ENCODE peak calls at places on chromosome 20, in nine cellular contexts. D, V, O, X, C, B, F, I and S are unnamed samples.

GRCh38 chr20:40748182-40748581 is 59.1 kb upstream of the MAFB start:
- DNase-seq in O (no peak), C (no peak), I (no peak), F (no peak), B (no peak), V (no peak), X (no peak), D (no peak), S (no peak)

GRCh38 chr20:25204550-25205276 is 9.2 kb downstream of the ENTPD6 start:
- DNase-seq in X (no peak), C (no peak), I (no peak), B (no peak), D (no peak), F (no peak), O (no peak), V (no peak), S (no peak)

GRCh38 chr20:46430921-46431712 is 24.7 kb upstream of the ELMO2 start:
- DNase-seq in D (no peak), C (no peak), F (no peak), X (no peak), I (no peak), V (no peak), B (no peak), O (no peak), S (no peak)

GRCh38 chr20:61320617-61321200 is 68.6 kb downstream of the CDH4 start:
- DNase-seq in O (no peak), C (no peak), X (no peak), I (no peak), F (no peak), V (no peak), D (no peak), B (no peak), S (no peak)

GRCh38 chr20:53036992-53037391 is 64.8 kb downstream of the TSHZ2 start:
- DNase-seq in X (no peak), F (no peak), V (no peak), C (no peak), D (no peak), B (no peak), O (no peak), I (no peak), S (no peak)

GRCh38 chr20:20888273-20888656 is 175.8 kb upstream of the RALGAPA2 start:
- DNase-seq in X (no peak), D (no peak), B (no peak), O (no peak), I (no peak), F (no peak), V (no peak), C (no peak), S (no peak)

GRCh38 chr20:17617212-17617867 is 47.5 kb downstream of the DSTN start:
- DNase-seq in C (no peak), I (no peak), V (peak), D (peak), O (peak), X (no peak), B (no peak), F (peak), S (peak)

GRCh38 chr20:48716086-48716485 is 111.7 kb downstream of the PREX1 start:
- DNase-seq in V (no peak), F (no peak), O (no peak), D (no peak), I (no peak), X (no peak), B (no peak), C (no peak), S (no peak)

GRCh38 chr20:42197599-42197998 is 579.4 kb upstream of the CHD6 start:
- DNase-seq in B (no peak), D (no peak), I (no peak), X (no peak), V (no peak), F (no peak), O (no peak), C (no peak), S (no peak)

GRCh38 chr20:59644371-59644939 is 40.1 kb downstream of the PHACTR3 start:
- DNase-seq in C (no peak), F (no peak), B (no peak), I (no peak), X (no peak), V (peak), D (no peak), O (no peak), S (no peak)

GRCh38 chr20:46990017-46990810 is 95.6 kb downstream of the EYA2 start:
- DNase-seq in V (no peak), O (no peak), B (no peak), I (peak), X (no peak), C (no peak), F (no peak), D (no peak), S (no peak)

GRCh38 chr20:47648943-47649342 is 136.3 kb downstream of the SULF2 start:
- DNase-seq in F (no peak), O (peak), I (no peak), V (no peak), C (no peak), X (no peak), D (no peak), B (no peak), S (no peak)

GRCh38 chr20:40587038-40587437 is 102.0 kb downstream of the MAFB start:
- DNase-seq in V (no peak), F (no peak), I (no peak), C (no peak), B (no peak), O (no peak), D (no peak), X (no peak), S (no peak)

GRCh38 chr20:2387180-2387577 is 6.5 kb downstream of the TGM6 start:
- DNase-seq in V (peak), D (peak), I (peak), C (no peak), O (peak), B (no peak), X (no peak), F (peak), S (no peak)

GRCh38 chr20:24339179-24339578 is 130.2 kb upstream of the SYNDIG1 start:
- DNase-seq in D (no peak), I (peak), V (no peak), B (no peak), C (peak), O (no peak), X (peak), F (no peak), S (no peak)

GRCh38 chr20:17617868-17618672 is 48.2 kb downstream of the DSTN start:
- DNase-seq in D (no peak), F (no peak), V (peak), I (no peak), X (no peak), O (no peak), C (no peak), B (no peak), S (no peak)

GRCh38 chr20:37846573-37846972 is 56.4 kb upstream of the VSTM2L start:
- DNase-seq in I (no peak), D (no peak), C (no peak), F (no peak), O (peak), B (no peak), V (no peak), X (no peak), S (no peak)

GRCh38 chr20:22473293-22473692 is 111.1 kb downstream of the FOXA2 start:
- DNase-seq in O (no peak), V (no peak), X (no peak), C (no peak), D (no peak), I (no peak), B (no peak), F (no peak), S (no peak)

GRCh38 chr20:496126-496696 is 33.9 kb upstream of the TBC1D20 start:
- DNase-seq in O (no peak), B (no peak), X (no peak), V (no peak), D (no peak), I (no peak), F (peak), C (no peak), S (peak)

GRCh38 chr20:40815156-40816038 is 126.4 kb upstream of the MAFB start:
- DNase-seq in F (no peak), C (no peak), B (no peak), I (no peak), X (no peak), D (no peak), V (peak), O (peak), S (no peak)

GRCh38 chr20:62289898-62290297 is 12.9 kb upstream of the ADRM1 start:
- DNase-seq in B (no peak), O (no peak), F (no peak), I (no peak), V (no peak), C (no peak), D (no peak), X (no peak), S (no peak)

GRCh38 chr20:35055445-35056276 is 36.9 kb downstream of the TRPC4AP start:
- DNase-seq in O (no peak), X (no peak), D (no peak), C (peak), F (peak), I (no peak), V (no peak), B (no peak), S (peak)

GRCh38 chr20:18287915-18288747 is at the start of gene ZNF133:
- DNase-seq in B (peak), O (peak), C (peak), F (peak), X (peak), I (peak), D (peak), V (peak), S (peak)

GRCh38 chr20:46366826-46367225 is 39.6 kb downstream of the ELMO2 start:
- DNase-seq in B (no peak), I (no peak), V (no peak), O (no peak), X (no peak), D (no peak), F (no peak), C (no peak), S (no peak)

GRCh38 chr20:53146201-53146891 is 174.2 kb downstream of the TSHZ2 start:
- DNase-seq in D (no peak), V (no peak), I (no peak), O (no peak), X (no peak), C (no peak), F (no peak), B (no peak), S (no peak)

GRCh38 chr20:46353506-46354206 is 45.4 kb upstream of the CDH22 start:
- DNase-seq in F (no peak), C (no peak), O (no peak), X (no peak), B (no peak), D (no peak), V (no peak), I (no peak), S (no peak)

GRCh38 chr20:38864662-38865061 is 59.2 kb downstream of the PPP1R16B start:
- DNase-seq in D (no peak), I (no peak), C (no peak), V (peak), X (no peak), B (no peak), O (no peak), F (no peak), S (no peak)

GRCh38 chr20:36830791-36831691 is 44.9 kb upstream of the TLDC2 start:
- DNase-seq in B (no peak), O (no peak), V (peak), X (peak), D (no peak), C (no peak), F (peak), I (no peak), S (peak)

GRCh38 chr20:25148181-25148981 is 47.1 kb upstream of the ENTPD6 start:
- DNase-seq in I (peak), X (peak), F (peak), O (peak), C (no peak), V (peak), D (no peak), B (no peak), S (peak)

GRCh38 chr20:36862857-36863668 is 12.9 kb upstream of the TLDC2 start:
- DNase-seq in O (peak), X (no peak), C (no peak), F (no peak), I (no peak), B (no peak), D (no peak), V (no peak), S (no peak)

GRCh38 chr20:35085477-35086225 is 7.0 kb downstream of the TRPC4AP start:
- DNase-seq in C (no peak), F (no peak), O (no peak), V (no peak), I (no peak), B (no peak), X (no peak), D (no peak), S (no peak)

GRCh38 chr20:840858-841567 is 7.5 kb downstream of the FAM110A start:
- DNase-seq in V (no peak), X (no peak), O (peak), I (no peak), B (no peak), C (no peak), D (no peak), F (no peak), S (no peak)

GRCh38 chr20:24992420-24993205 is at the start of gene APMAP:
- DNase-seq in F (peak), O (peak), D (peak), I (peak), V (peak), B (peak), X (peak), C (peak), S (peak)

GRCh38 chr20:7193681-7194080 is 426.2 kb downstream of the BMP2 start:
- DNase-seq in O (no peak), I (no peak), B (no peak), F (no peak), X (peak), C (no peak), D (no peak), V (no peak), S (no peak)

GRCh38 chr20:20568604-20569205 is 143.7 kb downstream of the RALGAPA2 start:
- DNase-seq in C (no peak), I (peak), O (peak), V (no peak), B (no peak), X (peak), F (peak), D (peak), S (peak)

GRCh38 chr20:57464642-57465211 is 60.2 kb downstream of the CTCFL start:
- DNase-seq in C (no peak), V (no peak), D (peak), B (no peak), F (peak), X (no peak), O (no peak), I (peak), S (peak)

GRCh38 chr20:58603656-58604184 is 47.4 kb upstream of the STX16 start:
- DNase-seq in I (no peak), X (peak), C (peak), O (no peak), F (no peak), V (no peak), D (no peak), B (no peak), S (no peak)

GRCh38 chr20:62274332-62275262 is 28.2 kb upstream of the ADRM1 start:
- DNase-seq in B (peak), I (no peak), C (no peak), D (no peak), O (no peak), F (peak), V (no peak), X (no peak), S (peak)

GRCh38 chr20:62186887-62187866 is 4.3 kb downstream of the MTG2 start:
- DNase-seq in V (no peak), D (no peak), I (no peak), X (no peak), O (no peak), F (peak), C (no peak), B (no peak), S (peak)

GRCh38 chr20:50624351-50625016 is 66.9 kb downstream of the RIPOR3 start:
- DNase-seq in O (no peak), V (no peak), I (peak), D (peak), X (no peak), C (no peak), F (no peak), B (peak), S (no peak)
- H3K4me3 ChIP-seq in O (no peak), V (no peak), I (no peak), D (no peak), X (no peak), C (no peak), F (no peak), B (no peak), S (no peak)

GRCh38 chr20:19407731-19408130 is 195.3 kb downstream of the SLC24A3 start:
- DNase-seq in X (no peak), D (no peak), C (peak), O (no peak), B (no peak), V (no peak), I (peak), F (no peak), S (no peak)

GRCh38 chr20:19405958-19406357 is 193.5 kb downstream of the SLC24A3 start:
- DNase-seq in X (no peak), F (no peak), O (no peak), C (no peak), I (no peak), D (no peak), B (no peak), V (no peak), S (no peak)

GRCh38 chr20:19404836-19405235 is 192.4 kb downstream of the SLC24A3 start:
- DNase-seq in C (no peak), V (no peak), O (no peak), D (no peak), X (no peak), I (no peak), F (no peak), B (no peak), S (peak)

GRCh38 chr20:19408971-19409370 is 196.5 kb downstream of the SLC24A3 start:
- DNase-seq in V (no peak), C (no peak), B (no peak), F (no peak), O (no peak), D (no peak), I (peak), X (no peak), S (no peak)

GRCh38 chr20:19406371-19406770 is 193.9 kb downstream of the SLC24A3 start:
- DNase-seq in V (no peak), F (no peak), B (no peak), O (no peak), C (no peak), X (no peak), D (no peak), I (peak), S (no peak)
- TF ChIP-seq CTCF in V (no peak), F (no peak), B (no peak), O (no peak), C (no peak), X (no peak), D (no peak), I (no peak), S (no peak)

GRCh38 chr20:51487525-51488279 is 54.8 kb downstream of the NFATC2 start:
- DNase-seq in B (peak), D (peak), V (no peak), F (peak), C (no peak), I (peak), X (peak), O (no peak), S (peak)
- H3K4me3 ChIP-seq in B (peak), D (no peak), V (no peak), F (no peak), C (no peak), I (peak), X (no peak), O (no peak), S (no peak)

GRCh38 chr20:43985608-43986316 is 71.1 kb downstream of the TOX2 start:
- DNase-seq in D (no peak), C (no peak), B (no peak), V (no peak), F (no peak), X (no peak), O (peak), I (no peak), S (no peak)
- TF ChIP-seq CTCF in D (no peak), C (no peak), B (no peak), V (no peak), F (no peak), X (no peak), O (peak), I (no peak), S (no peak)

GRCh38 chr20:63359164-63359934 is 1.8 kb downstream of the CHRNA4 start:
- DNase-seq in O (no peak), C (no peak), X (no peak), D (no peak), V (no peak), F (no peak), B (no peak), I (no peak), S (no peak)

GRCh38 chr20:63361507-63362425 is 617 bp upstream of the CHRNA4 start:
- DNase-seq in B (no peak), X (no peak), V (no peak), C (no peak), I (no peak), F (no peak), D (no peak), O (peak), S (no peak)

GRCh38 chr20:63359937-63360849 is 956 bp downstream of the CHRNA4 start:
- DNase-seq in D (no peak), F (no peak), C (no peak), O (no peak), X (no peak), I (no peak), B (no peak), V (no peak), S (no peak)

GRCh38 chr20:63362426-63363009 is 1.4 kb upstream of the CHRNA4 start:
- DNase-seq in F (no peak), X (no peak), I (no peak), D (no peak), O (no peak), C (no peak), V (no peak), B (no peak), S (no peak)

DNA sequence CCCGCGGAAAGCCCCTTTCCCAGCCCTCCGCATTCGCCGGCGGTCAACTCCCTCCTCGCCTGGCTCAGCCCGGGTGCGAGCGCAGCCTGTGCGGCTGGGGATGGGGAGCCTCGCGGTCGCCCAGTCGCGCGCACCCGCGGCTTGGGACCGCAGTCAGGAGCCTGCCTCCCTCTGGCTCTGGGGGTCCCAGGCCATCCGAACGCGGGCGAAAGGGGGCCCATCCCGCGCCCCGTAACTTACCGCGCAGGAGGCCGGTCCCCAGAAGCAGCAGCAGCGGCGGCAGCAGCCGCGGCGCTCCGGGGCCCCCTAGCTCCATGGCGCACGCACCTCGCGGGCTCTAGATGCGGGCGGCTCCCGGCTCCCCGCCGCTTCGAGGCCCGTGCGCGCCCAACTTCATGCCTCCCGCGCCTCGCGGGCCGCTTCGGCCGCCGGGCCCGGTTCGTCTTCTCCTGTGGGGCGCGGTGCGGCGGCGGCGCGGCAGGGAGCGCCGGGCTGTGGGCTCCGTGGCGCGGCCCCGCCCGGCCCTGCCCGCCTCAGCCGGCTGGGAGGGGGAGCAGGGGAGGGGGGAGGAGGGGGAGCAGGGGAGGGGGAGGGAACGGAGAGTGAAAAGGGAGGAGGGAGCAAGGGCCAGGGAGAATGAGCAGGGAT is at the start of gene CHRNA4:
- DNase-seq in X (no peak), C (no peak), I (no peak), D (peak), B (no peak), O (peak), F (no peak), V (no peak), S (no peak)
- H3K4me3 ChIP-seq in X (no peak), C (no peak), I (no peak), D (peak), B (no peak), O (no peak), F (peak), V (peak), S (no peak)

GRCh38 chr20:10648651-10649050 is 25.1 kb downstream of the JAG1 start:
- DNase-seq in D (no peak), O (no peak), X (no peak), V (peak), F (peak), I (no peak), B (peak), C (no peak), S (peak)

GRCh38 chr20:10646006-10646405 is 27.8 kb downstream of the JAG1 start:
- DNase-seq in X (no peak), O (no peak), I (no peak), D (no peak), B (no peak), C (no peak), F (no peak), V (no peak), S (no peak)

GRCh38 chr20:10647471-10647870 is 26.3 kb downstream of the JAG1 start:
- DNase-seq in X (no peak), V (peak), C (no peak), B (no peak), I (no peak), D (no peak), O (peak), F (no peak), S (no peak)

GRCh38 chr20:10647909-10648308 is 25.9 kb downstream of the JAG1 start:
- DNase-seq in B (no peak), I (no peak), V (peak), X (no peak), C (no peak), O (no peak), D (no peak), F (no peak), S (no peak)

DNA sequence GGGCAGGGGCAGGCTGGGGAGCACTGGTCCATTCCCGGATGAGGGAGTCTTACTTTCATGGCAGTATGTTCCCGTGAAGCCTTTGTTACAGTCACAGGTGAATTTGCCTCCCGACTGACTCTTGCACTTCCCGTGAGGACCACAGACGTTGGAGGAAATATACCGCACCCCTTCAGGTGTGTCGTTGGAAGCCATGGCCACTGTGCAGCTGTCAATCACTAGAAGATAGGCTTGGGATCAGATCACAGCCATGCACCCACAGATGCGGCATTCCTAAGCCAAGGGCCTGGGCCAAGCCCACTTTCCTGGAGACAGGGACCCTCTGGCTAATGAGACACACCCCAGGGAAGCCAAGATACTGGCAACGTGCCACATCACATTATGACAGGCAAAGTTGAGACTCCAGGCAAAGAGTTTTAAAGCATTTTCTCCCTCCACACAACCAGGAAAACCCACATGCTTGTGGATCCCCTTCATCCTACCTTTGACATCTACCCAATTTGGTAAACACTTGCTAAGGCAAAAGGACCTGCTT is 26.8 kb downstream of the JAG1 start:
- DNase-seq in F (no peak), B (no peak), D (no peak), V (peak), O (no peak), C (no peak), I (no peak), X (no peak), S (no peak)
- TF ChIP-seq CTCF in F (no peak), B (no peak), D (no peak), V (no peak), O (no peak), C (no peak), I (no peak), X (no peak), S (no peak)